ENCODE peak calls at places on chromosomes 2 and 18, in six cellular contexts. P is OCI-LY7, D is colonic mucosa, K is astrocyte, Y is thoracic aorta, Z is cardiac muscle cell. T is an unnamed sample.
A peak's percentile ranks its signal among the peaks of the same experiment; 100 is the strongest.

GRCh38 chr2:205358351-205358815 is 323.9 kb upstream of the NRP2 start:
- DNase-seq in D (no peak), Y (no peak), P (no peak), Z (no peak), K (peak; percentile 8), T (no peak)

GRCh38 chr2:1716441-1716840 is 27.9 kb downstream of the PXDN start:
- DNase-seq in D (no peak), Y (no peak), Z (no peak), K (no peak), P (no peak), T (no peak)

GRCh38 chr2:232871835-232872736 is 2.0 kb downstream of the SNORC start:
- DNase-seq in D (no peak), Y (no peak), K (no peak), P (no peak), Z (no peak), T (no peak)

GRCh38 chr18:9401166-9401565 is 66.6 kb downstream of the TWSG1 start:
- DNase-seq in P (no peak), Y (no peak), Z (no peak), K (no peak), D (no peak), T (no peak)

GRCh38 chr2:160615706-160616105 is 122.1 kb upstream of the RBMS1 start:
- DNase-seq in D (no peak), Z (no peak), Y (no peak), P (no peak), K (no peak), T (no peak)

GRCh38 chr18:23918395-23919032 is 96.0 kb upstream of the TTC39C start:
- DNase-seq in P (peak; percentile 89), Z (peak; percentile 88), Y (peak; percentile 38), D (peak; percentile 83), K (peak; percentile 19), T (peak; percentile 64)

GRCh38 chr2:11343626-11344341 is 652 bp downstream of the ROCK2 start:
- DNase-seq in Y (no peak), P (peak; percentile 62), K (peak; percentile 12), D (peak; percentile 71), Z (peak; percentile 72), T (peak; percentile 21)

GRCh38 chr18:55968550-55968949 is 380.6 kb upstream of the TCF4 start:
- DNase-seq in P (no peak), K (peak; percentile 19), Z (no peak), D (no peak), Y (no peak), T (no peak)

GRCh38 chr2:71674158-71674807 is 220.9 kb downstream of the DYSF start:
- DNase-seq in D (no peak), Z (no peak), P (no peak), K (no peak), Y (no peak), T (no peak)

GRCh38 chr2:188181439-188181838 is 110.2 kb upstream of the GULP1 start:
- DNase-seq in D (no peak), P (no peak), Y (no peak), Z (no peak), K (no peak), T (no peak)

GRCh38 chr2:177246000-177246399 is 18.5 kb downstream of the NFE2L2 start:
- DNase-seq in D (no peak), Y (no peak), P (no peak), K (no peak), Z (no peak), T (no peak)

GRCh38 chr2:20391951-20392699 is 41.5 kb upstream of the PUM2 start:
- DNase-seq in Y (no peak), D (no peak), Z (no peak), P (no peak), K (no peak), T (no peak)

GRCh38 chr2:195382186-195382585 is 274.8 kb upstream of the SLC39A10 start:
- DNase-seq in D (no peak), K (no peak), Y (no peak), P (peak; percentile 30), Z (no peak), T (peak; percentile 5)

GRCh38 chr2:147482590-147483292 is 362.1 kb upstream of the ACVR2A start:
- DNase-seq in Z (no peak), Y (no peak), D (no peak), K (no peak), P (no peak), T (no peak)

GRCh38 chr18:34085140-34085739 is 139.5 kb downstream of the NOL4 start:
- DNase-seq in D (no peak), Y (no peak), Z (no peak), K (no peak), P (no peak), T (no peak)

DNA sequence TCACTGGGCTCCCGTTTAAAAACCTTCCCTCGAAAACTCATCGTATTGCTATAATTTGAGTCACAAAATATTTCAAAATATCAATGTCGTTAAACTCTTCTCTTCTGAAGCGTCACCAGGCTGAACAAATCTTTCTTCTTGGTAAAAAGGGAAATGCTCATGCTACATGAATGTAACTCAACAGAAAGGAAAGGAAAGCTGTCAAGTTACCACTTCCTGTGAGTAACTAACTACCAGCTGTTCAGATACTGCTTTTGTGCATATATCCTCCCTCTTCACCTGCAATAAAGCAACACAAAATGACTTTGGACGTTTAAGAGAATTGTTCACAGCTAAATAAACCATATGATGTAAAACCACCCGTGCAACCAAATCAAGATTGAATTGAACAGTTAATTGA is 95.4 kb downstream of the DOCK10 start:
- DNase-seq in P (peak; percentile 86), Z (no peak), K (peak; percentile 86), Y (no peak), D (no peak), T (peak; percentile 77)
- H3K4me3 ChIP-seq in P (peak overlapping the region; percentile 83), Z (no peak overlapping the region), K (peak overlapping the region; percentile 53), Y (peak overlapping the region; percentile 44), D (no peak overlapping the region), T (peak overlapping the region; percentile 65)

GRCh38 chr2:46367286-46367685 is 70.1 kb downstream of the EPAS1 start:
- DNase-seq in P (no peak), D (no peak), K (peak; percentile 28), Y (no peak), Z (no peak), T (no peak)
- H3K4me1 ChIP-seq in P (no peaks in the 10 kb centered on the region), D (no peaks in the 10 kb centered on the region), K (no peaks in the 10 kb centered on the region), Y (peaks cover 3% of the 10 kb centered on the region), Z (no peaks in the 10 kb centered on the region), T (peaks cover 16% of the 10 kb centered on the region)

DNA sequence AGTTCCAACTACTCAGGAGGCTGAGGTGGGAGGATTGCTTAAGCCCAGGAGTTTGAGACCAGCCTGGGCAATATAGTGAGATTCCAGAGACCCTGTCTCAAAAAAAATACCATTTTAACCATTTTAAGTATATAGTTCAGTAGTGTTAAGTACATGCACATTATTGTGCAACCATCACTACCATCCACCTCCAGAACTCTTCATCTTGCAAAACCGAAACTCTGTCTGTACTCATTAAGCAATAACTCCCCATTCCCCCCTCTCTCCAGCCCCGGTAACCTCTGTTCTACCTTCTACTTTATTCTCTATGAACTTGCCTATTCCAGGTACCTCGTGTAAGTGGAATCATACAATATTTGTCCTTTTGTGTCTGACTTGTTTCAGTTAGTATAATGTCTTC is 86.4 kb downstream of the GFPT1 start:
- DNase-seq in K (no peak), Y (no peak), P (no peak), Z (no peak), D (no peak), T (no peak)
- H3K4me3 ChIP-seq in K (no peak overlapping the region), Y (no peak overlapping the region), P (no peak overlapping the region), Z (no peak overlapping the region), D (no peak overlapping the region), T (no peak overlapping the region)

GRCh38 chr2:96250188-96250587 is 15.6 kb downstream of the TMEM127 start:
- DNase-seq in P (no peak), D (no peak), K (no peak), Y (no peak), Z (no peak), T (no peak)

GRCh38 chr2:96251721-96252292 is 14.0 kb downstream of the TMEM127 start:
- DNase-seq in D (no peak), P (no peak), K (peak; percentile 97), Z (peak; percentile 86), Y (peak; percentile 62), T (no peak)

GRCh38 chr2:96252526-96252925 is 13.3 kb downstream of the TMEM127 start:
- DNase-seq in K (no peak), P (no peak), D (no peak), Z (no peak), Y (no peak), T (no peak)

GRCh38 chr2:96254592-96254991 is 11.2 kb downstream of the TMEM127 start:
- DNase-seq in Y (no peak), P (no peak), K (no peak), Z (no peak), D (no peak), T (no peak)

DNA sequence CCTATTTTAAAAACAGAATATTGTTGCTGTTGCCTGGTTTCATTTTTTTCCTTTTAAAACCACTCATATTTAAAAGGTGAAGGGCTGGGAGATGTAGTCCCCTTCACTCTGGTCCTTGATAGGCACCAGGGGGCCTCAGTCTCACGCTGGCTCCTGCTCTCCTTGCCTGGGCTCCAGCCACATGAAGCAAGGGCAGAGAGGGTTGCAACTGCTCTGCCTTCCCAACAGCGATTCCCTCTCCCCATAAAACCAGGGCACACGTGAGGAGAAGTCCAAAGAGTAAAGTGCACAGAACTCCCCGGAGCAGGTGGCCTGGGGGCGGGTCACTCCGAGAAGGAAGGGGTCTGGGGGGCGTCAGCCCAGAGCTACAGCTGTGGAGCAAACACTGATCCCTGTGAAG is 12.8 kb downstream of the TMEM127 start:
- DNase-seq in Z (no peak), D (no peak), Y (no peak), K (no peak), P (no peak), T (no peak)
- H3K4me1 ChIP-seq in Z (peaks cover 15% of the 10 kb centered on the region), D (no peaks in the 10 kb centered on the region), Y (peaks cover 22% of the 10 kb centered on the region), K (peaks cover 11% of the 10 kb centered on the region), P (peaks cover 3% of the 10 kb centered on the region), T (peaks cover 15% of the 10 kb centered on the region)

DNA sequence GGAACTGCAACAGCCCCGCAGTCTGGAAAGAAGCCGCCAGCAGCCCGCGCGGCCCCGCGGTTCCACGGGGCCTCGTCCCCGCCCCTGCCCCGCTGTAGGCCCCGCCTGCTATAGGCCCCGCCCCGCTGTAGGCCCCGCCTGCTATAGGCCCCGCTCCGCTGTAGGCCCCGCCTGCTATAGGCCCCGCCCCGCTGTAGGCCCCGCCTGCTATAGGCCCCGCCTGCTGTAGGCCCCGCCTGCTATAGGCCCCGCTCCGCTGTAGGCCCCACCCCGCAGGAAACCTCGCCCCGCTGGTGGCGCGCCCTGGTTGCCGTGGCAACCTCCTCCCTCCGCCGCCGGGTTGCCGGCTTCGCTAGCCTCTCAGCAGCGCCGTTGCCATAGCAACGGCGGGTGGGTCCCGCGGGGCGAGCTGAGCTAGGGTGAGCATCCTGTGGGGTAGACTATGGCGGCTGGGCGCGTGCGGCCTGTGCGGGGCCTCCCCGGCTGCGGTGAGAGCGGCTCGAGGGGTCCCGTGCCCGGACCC is 12.2 kb upstream of the KIF1A start:
- DNase-seq in Y (peak; percentile 37), D (peak; percentile 95), P (peak; percentile 97), K (peak; percentile 68), Z (peak; percentile 94), T (peak; percentile 99)
- H3K4me3 ChIP-seq in Y (peak overlapping the region; percentile 59), D (no peak overlapping the region), P (peak overlapping the region; percentile 35), K (peak overlapping the region; percentile 33), Z (peak overlapping the region; percentile 7), T (peak overlapping the region; percentile 62)